ENCODE peak calls at places on chromosomes 7 and 10, in six cellular contexts. D, L, Z, P, O and F are unnamed samples.
A peak's percentile ranks its signal among the peaks of the same experiment; 100 is the strongest.

GRCh38 chr7:156308976-156309620 is 331.5 kb upstream of the RNF32 start:
- DNase-seq in D (no peak), L (no peak), Z (no peak), P (no peak), O (no peak), F (no peak)

GRCh38 chr10:114650831-114651230 is 7.2 kb downstream of the ABLIM1 start:
- DNase-seq in D (no peak), L (no peak), Z (no peak), P (no peak), O (no peak), F (no peak)

GRCh38 chr7:87895363-87895762 is 19.1 kb downstream of the DBF4 start:
- DNase-seq in D (no peak), L (no peak), Z (no peak), P (no peak), O (no peak), F (no peak)

GRCh38 chr7:135744938-135745701 is 3.5 kb downstream of the FAM180A start:
- DNase-seq in D (peak; percentile 79), L (no peak), Z (no peak), P (no peak), O (no peak), F (peak; percentile 87)

GRCh38 chr10:89373916-89374711 is 3.7 kb upstream of the IFIT1B start:
- DNase-seq in D (no peak), L (no peak), Z (peak; percentile 69), P (no peak), O (no peak), F (peak; percentile 89)

GRCh38 chr7:73512018-73512780 is 9.9 kb downstream of the BAZ1B start:
- DNase-seq in D (no peak), L (no peak), Z (no peak), P (no peak), O (no peak), F (no peak)

GRCh38 chr10:130568246-130568645 is 432.1 kb downstream of the GLRX3 start:
- DNase-seq in D (no peak), L (no peak), Z (no peak), P (no peak), O (no peak), F (no peak)

GRCh38 chr7:43700646-43701501 is 28.4 kb downstream of the COA1 start:
- DNase-seq in D (no peak), L (no peak), Z (no peak), P (no peak), O (peak; percentile 48), F (no peak)

GRCh38 chr10:14358886-14359573 is 28.3 kb upstream of the FRMD4A start:
- DNase-seq in D (no peak), L (no peak), Z (no peak), P (no peak), O (no peak), F (no peak)

GRCh38 chr7:138125598-138126111 is 49.4 kb downstream of the AKR1D1 start:
- DNase-seq in D (no peak), L (no peak), Z (no peak), P (no peak), O (no peak), F (peak; percentile 79)

GRCh38 chr7:133339772-133340171 is 86.9 kb downstream of the EXOC4 start:
- DNase-seq in D (no peak), L (no peak), Z (no peak), P (no peak), O (no peak), F (no peak)

GRCh38 chr10:29853913-29854312 is 205.5 kb downstream of the JCAD start:
- DNase-seq in D (no peak), L (no peak), Z (no peak), P (no peak), O (no peak), F (no peak)

GRCh38 chr10:20271490-20271889 is 455.3 kb downstream of the PLXDC2 start:
- DNase-seq in D (no peak), L (no peak), Z (no peak), P (peak; percentile 51), O (peak; percentile 34), F (no peak)
- H3K4me1 ChIP-seq in D (no peaks in the 10 kb centered on the region), L (no peaks in the 10 kb centered on the region), Z (no peaks in the 10 kb centered on the region), P (peaks cover 40% of the 10 kb centered on the region), O (peaks cover 4% of the 10 kb centered on the region), F (peaks cover 4% of the 10 kb centered on the region)

DNA sequence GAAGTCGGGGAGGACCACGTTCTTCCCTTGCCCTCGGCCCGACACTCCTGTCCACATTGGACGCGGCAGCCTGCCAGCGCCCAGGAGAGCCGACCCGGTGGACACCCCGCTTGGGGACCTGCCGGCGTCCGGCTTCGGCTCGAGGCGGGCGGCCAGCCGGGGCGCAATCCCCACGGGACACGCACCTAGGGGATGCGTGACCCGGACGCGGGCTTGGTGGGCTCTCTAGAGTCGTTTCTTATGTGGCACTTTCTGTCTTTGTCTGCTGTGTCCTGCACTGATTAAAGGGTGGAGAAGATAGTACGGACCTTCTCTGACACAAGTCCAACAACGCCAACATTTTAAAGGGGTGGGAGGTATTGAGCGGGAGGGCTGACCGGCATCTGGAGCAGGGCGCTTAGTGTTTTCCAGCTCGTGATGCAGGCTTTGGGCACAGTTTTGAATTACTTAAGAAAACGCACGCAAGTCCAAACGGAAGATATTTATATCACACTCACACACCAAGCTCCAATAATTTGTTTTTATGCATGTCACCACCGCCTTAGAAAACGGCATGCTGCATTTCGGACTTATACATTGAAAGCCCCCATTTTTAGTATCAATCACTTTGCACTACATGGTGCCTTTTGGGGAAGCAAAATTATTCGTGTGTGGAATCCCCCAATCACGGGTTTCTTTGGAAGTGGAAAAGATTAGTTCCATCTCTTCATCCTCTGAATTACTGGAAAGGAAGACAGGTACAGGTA is 3.9 kb upstream of the SPAG6 start:
- DNase-seq in D (no peak), L (no peak), Z (peak; percentile 17), P (no peak), O (no peak), F (no peak)
- TF ChIP-seq EZH2 in D (no peak), L (no peak), Z (peak; percentile 84), P (peak; percentile 95), O (peak; percentile 95), F (no peak)

GRCh38 chr7:16564909-16565426 is 38.3 kb downstream of the LRRC72 start:
- DNase-seq in D (peak; percentile 66), L (peak; percentile 61), Z (peak; percentile 75), P (peak; percentile 60), O (peak; percentile 87), F (peak; percentile 82)

GRCh38 chr7:16562456-16563220 is 36.0 kb downstream of the LRRC72 start:
- DNase-seq in D (no peak), L (no peak), Z (no peak), P (no peak), O (no peak), F (no peak)

GRCh38 chr7:16564023-16564380 is 37.4 kb downstream of the LRRC72 start:
- DNase-seq in D (no peak), L (no peak), Z (no peak), P (no peak), O (no peak), F (no peak)

GRCh38 chr7:16561943-16562342 is 35.3 kb downstream of the LRRC72 start:
- DNase-seq in D (no peak), L (no peak), Z (no peak), P (peak; percentile 17), O (peak; percentile 46), F (no peak)

GRCh38 chr7:16563281-16564022 is 36.8 kb downstream of the LRRC72 start:
- DNase-seq in D (no peak), L (peak; percentile 62), Z (no peak), P (no peak), O (no peak), F (no peak)
- TF ChIP-seq EZH2phosphoT487 in D (no peak), L (no peak), Z (no peak), P (no peak), O (no peak), F (no peak)

DNA sequence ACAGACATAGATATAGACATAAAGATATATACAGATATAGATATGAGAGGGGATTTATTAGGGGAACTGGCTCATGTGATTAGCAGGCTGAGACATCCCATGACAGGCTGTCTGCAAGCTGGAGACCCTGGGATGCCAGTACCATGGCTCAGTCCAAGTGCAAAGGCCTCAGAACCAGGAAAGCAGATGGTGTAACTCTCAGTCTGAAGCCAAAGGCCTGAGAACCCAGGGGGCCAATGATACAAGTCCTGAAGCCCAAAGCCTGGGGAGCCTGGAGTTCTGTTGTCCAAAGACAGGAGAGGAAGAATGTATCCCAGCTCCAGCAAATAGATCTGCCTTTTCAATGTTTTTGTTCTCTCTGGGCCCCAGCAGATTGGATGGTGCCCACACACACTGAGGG is 5.5 kb downstream of the NCOA4 start:
- DNase-seq in D (no peak), L (no peak), Z (no peak), P (peak; percentile 25), O (no peak), F (no peak)
- H3K4me1 ChIP-seq in D (peaks cover 47% of the 10 kb centered on the region), L (peaks cover 21% of the 10 kb centered on the region), Z (peaks cover 27% of the 10 kb centered on the region), P (peaks cover 11% of the 10 kb centered on the region), O (peaks cover 43% of the 10 kb centered on the region), F (peaks cover 16% of the 10 kb centered on the region)

GRCh38 chr7:130735273-130735716 is 1.3 kb upstream of the KLF14 start:
- DNase-seq in D (no peak), L (no peak), Z (no peak), P (no peak), O (no peak), F (no peak)

GRCh38 chr7:130736298-130736900 is 2.4 kb upstream of the KLF14 start:
- DNase-seq in D (no peak), L (no peak), Z (no peak), P (no peak), O (no peak), F (no peak)

GRCh38 chr7:130734525-130735272 is 692 bp upstream of the KLF14 start:
- DNase-seq in D (no peak), L (peak; percentile 33), Z (no peak), P (no peak), O (peak; percentile 53), F (no peak)

GRCh38 chr7:130733866-130734524 is at the start of gene KLF14:
- DNase-seq in D (peak; percentile 10), L (peak; percentile 43), Z (peak; percentile 35), P (peak; percentile 75), O (peak; percentile 55), F (no peak)

DNA sequence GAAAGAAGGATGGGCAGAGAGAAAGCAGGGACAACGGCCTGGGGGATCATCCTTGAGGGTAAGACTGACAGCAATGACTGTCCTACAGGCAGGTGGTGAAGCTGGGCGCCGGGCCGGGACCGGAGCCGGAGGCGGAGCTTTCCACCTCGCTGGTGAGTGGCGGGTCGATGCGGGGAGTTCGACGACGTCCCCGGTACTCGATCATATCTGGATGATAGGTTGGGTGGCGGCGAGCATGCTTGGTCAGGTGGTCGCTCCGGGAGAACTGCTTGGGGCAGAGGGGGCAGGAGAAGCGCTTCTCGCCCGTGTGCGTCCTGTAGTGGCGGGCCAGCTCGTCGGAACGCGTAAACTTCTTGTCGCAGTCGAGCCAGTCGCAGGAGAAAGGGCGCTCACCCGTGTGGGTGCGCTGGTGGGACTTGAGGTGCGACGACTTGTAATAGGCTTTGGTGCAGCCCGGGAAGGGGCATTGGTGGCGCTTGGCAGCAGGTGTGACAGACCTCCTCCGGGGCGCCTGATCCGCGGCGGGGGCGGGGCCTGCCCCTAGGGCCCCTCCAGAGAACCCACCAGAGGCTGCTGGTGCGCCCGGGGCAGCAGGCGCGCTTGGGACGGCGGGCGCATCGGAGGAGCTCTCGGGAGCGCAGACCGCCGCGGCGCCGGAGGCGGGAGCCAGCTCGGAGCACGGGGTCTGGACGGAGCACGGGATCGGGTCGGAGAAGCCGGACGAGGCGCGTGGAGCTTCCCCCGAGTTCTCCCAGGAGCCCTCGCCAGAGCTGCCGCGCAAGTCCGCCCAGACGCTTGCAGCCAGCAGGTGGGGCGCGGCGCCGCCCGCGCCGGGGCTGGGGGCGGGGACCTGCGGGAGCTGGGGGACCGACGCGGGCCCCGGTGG is 784 bp downstream of the KLF14 start:
- DNase-seq in D (peak; percentile 8), L (peak; percentile 53), Z (peak; percentile 68), P (peak; percentile 70), O (peak; percentile 68), F (no peak)
- TF ChIP-seq EZH2 in D (no peak), L (no peak), Z (peak; percentile 33), P (peak; percentile 88), O (peak; percentile 61), F (no peak)

GRCh38 chr7:66033471-66034385 is 41.9 kb upstream of the ASL start:
- DNase-seq in D (no peak), L (no peak), Z (no peak), P (no peak), O (no peak), F (no peak)
- TF ChIP-seq EZH2phosphoT487 in D (no peak), L (no peak), Z (no peak), P (no peak), O (no peak), F (no peak)